ENCODE peak calls at places on chromosomes 4 and X, in four cellular contexts. H is pancreas, I is upper lobe of right lung, Y is aorta. K is an unnamed sample.

GRCh38 chrX:2594491-2594890 is 93.7 kb upstream of the DHRSX start:
- ATAC-seq in Y (no peak), H (no peak), I (no peak), K (no peak)

GRCh38 chr4:83128235-83128929 is 13.9 kb upstream of the PLAC8 start:
- ATAC-seq in H (no peak), I (peak; percentile 55), Y (no peak), K (no peak)

GRCh38 chrX:136209016-136209738 is 42.0 kb downstream of the MAP7D3 start:
- ATAC-seq in Y (peak; percentile 57), H (peak; percentile 76), I (peak; percentile 72), K (peak; percentile 26)

GRCh38 chrX:12988797-12989196 is 13.9 kb downstream of the TMSB4X start:
- ATAC-seq in I (peak; percentile 94), Y (no peak), H (peak; percentile 97), K (no peak)

GRCh38 chr4:152778656-152779512 is 646 bp downstream of the TIGD4 start:
- ATAC-seq in H (peak; percentile 27), Y (peak; percentile 53), I (no peak), K (no peak)

GRCh38 chr4:8398347-8398746 is 42.2 kb downstream of the ACOX3 start:
- ATAC-seq in H (no peak), I (no peak), Y (no peak), K (no peak)

GRCh38 chrX:81206471-81206870 is 4.6 kb downstream of the SH3BGRL start:
- ATAC-seq in I (peak; percentile 70), Y (no peak), H (no peak), K (no peak)

GRCh38 chrX:155632424-155633100 is 19.8 kb upstream of the TMLHE start:
- ATAC-seq in H (no peak), Y (no peak), I (peak; percentile 53), K (no peak)

GRCh38 chrX:37455381-37455780 is 106.2 kb downstream of the PRRG1 start:
- ATAC-seq in Y (no peak), I (no peak), H (no peak), K (no peak)

GRCh38 chr4:101171747-101172146 is 175.6 kb downstream of the PPP3CA start:
- ATAC-seq in Y (no peak), I (no peak), H (no peak), K (no peak)

GRCh38 chr4:134906404-134907023 is 704.9 kb upstream of the PABPC4L start:
- ATAC-seq in I (peak; percentile 34), Y (no peak), H (peak; percentile 68), K (no peak)

GRCh38 chr4:73707918-73708577 is 32.3 kb upstream of the CXCL8 start:
- ATAC-seq in H (peak; percentile 65), Y (peak; percentile 77), I (peak; percentile 75), K (no peak)

GRCh38 chrX:41198410-41198809 is 113.2 kb downstream of the USP9X start:
- ATAC-seq in H (no peak), Y (no peak), I (no peak), K (no peak)
- H3K36me3 ChIP-seq in H (no peaks in the 10 kb centered on the region), Y (no peaks in the 10 kb centered on the region), I (peaks cover 57% of the 10 kb centered on the region), K (no peaks in the 10 kb centered on the region)

DNA sequence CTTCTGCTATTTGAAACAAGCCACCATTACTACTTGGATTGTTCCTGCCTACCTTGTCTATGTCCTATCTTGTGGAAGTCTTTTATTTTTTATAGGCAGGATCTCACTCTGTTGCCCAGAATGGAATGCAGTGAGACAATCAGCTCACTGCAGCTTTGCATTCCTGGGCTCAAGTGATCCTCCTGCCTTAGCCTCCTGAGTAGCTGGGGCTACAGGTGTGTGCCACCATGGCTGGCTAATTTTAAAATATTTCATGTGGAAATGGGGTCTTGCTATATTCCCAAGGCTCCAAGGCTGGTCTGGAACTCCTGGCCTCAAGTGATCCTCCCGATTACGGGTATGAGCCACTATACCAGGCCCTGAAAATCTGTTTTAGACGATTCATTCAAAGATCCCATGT is 7.6 kb downstream of the RPS3A start:
- ATAC-seq in I (no peak), H (no peak), Y (no peak), K (no peak)
- H3K36me3 ChIP-seq in I (peaks cover 63% of the 10 kb centered on the region), H (peaks cover 3% of the 10 kb centered on the region), Y (no peaks in the 10 kb centered on the region), K (no peaks in the 10 kb centered on the region)

GRCh38 chrX:47179221-47179927 is 14.3 kb upstream of the UBA1 start:
- ATAC-seq in H (peak; percentile 14), I (no peak), Y (peak; percentile 67), K (peak; percentile 74)
- H3K36me3 ChIP-seq in H (no peaks in the 10 kb centered on the region), I (peaks cover 37% of the 10 kb centered on the region), Y (no peaks in the 10 kb centered on the region), K (peaks cover 100% of the 10 kb centered on the region)

DNA sequence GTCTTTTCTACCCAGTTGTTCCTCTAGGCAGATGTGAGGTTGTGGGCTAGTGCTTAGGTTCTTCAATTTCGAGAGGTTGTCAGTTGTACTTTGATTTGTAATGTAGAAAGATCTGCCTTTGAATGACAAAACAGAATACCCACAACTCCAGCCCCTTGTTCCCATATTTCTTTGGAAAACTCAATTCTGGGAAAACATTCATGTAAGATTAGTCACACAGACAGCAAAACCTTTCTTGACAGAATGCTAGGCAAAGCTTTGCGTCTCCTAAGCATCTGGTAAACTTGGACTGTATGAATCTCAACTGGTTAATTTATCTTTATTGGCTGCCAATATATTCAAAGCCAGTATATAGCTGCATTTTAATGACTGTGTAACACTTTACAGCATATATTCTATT is 34.9 kb downstream of the NOCT start:
- ATAC-seq in Y (no peak), I (no peak), H (no peak), K (no peak)
- H3K36me3 ChIP-seq in Y (no peaks in the 10 kb centered on the region), I (peaks cover 69% of the 10 kb centered on the region), H (no peaks in the 10 kb centered on the region), K (no peaks in the 10 kb centered on the region)

DNA sequence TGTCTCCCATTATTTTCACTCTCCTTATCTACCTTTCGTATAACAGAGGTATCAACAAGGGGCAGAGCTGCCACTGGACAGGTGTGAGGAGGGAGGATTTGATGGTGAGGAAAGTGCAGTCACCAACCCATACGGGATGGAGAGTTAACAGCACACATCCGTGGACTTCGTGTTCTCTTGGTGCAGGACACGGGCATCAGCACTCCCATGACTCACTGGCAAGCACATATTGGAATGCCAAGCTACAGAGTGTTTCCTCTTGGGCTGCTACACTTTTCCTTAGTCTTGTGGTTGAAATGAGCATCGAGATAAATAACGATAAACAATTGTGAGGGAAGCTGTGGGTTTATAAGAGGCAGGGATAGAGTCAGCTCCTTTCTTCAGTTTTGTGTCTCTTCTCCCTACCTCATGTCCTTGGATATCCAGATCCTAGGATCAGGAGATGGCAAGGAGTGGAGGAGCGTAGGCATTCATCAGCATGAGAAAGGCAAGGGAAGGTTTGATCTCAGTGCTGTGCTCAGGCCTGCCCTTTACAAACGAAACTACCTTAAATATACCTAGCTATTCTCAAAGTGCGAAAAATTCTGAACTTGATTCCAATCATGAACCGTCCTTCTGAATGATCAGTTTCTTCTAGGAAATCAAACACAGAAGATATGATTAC is 96.3 kb downstream of the ZNF827 start:
- ATAC-seq in Y (no peak), H (no peak), I (no peak), K (no peak)
- H3K36me3 ChIP-seq in Y (no peaks in the 10 kb centered on the region), H (no peaks in the 10 kb centered on the region), I (no peaks in the 10 kb centered on the region), K (no peaks in the 10 kb centered on the region)

K was measured in gastroesophageal sphincter.